ENCODE peak calls at places on chromosomes 13 and 19, in nine cellular contexts. C is epithelial cell of esophagus, Y is foreskin fibroblast, Z is AG09309, N is fibroblast of pulmonary artery, D is GM12865, E is transverse colon, R is brain microvascular endothelial cell, B is A549. O is an unnamed sample.

GRCh38 chr19:44315883-44316282 is 11.1 kb upstream of the ZNF235 start:
- DNase-seq in C (no peak), Y (no peak), Z (no peak), N (peak; percentile 12), D (no peak), E (no peak), R (no peak), B (no peak), O (no peak)

GRCh38 chr19:55432355-55432959 is 10.6 kb downstream of the SHISA7 start:
- DNase-seq in C (peak; percentile 19), Y (no peak), Z (no peak), N (no peak), D (no peak), E (no peak), R (no peak), B (no peak), O (peak; percentile 42)

GRCh38 chr19:2503521-2504109 is 27.7 kb downstream of the GADD45B start:
- DNase-seq in C (peak; percentile 74), Y (peak; percentile 95), Z (no peak), N (peak; percentile 60), D (no peak), E (no peak), R (peak; percentile 75), B (peak; percentile 47), O (peak; percentile 56)

GRCh38 chr19:28292822-28293500 is 920.0 kb downstream of the UQCRFS1 start:
- DNase-seq in C (no peak), Y (peak; percentile 33), Z (no peak), N (no peak), D (no peak), E (no peak), R (no peak), B (no peak), O (no peak)

GRCh38 chr19:45693168-45693788 is 812 bp downstream of the QPCTL start:
- DNase-seq in C (peak; percentile 73), Y (peak; percentile 89), Z (no peak), N (peak; percentile 69), D (peak; percentile 82), E (peak; percentile 89), R (peak; percentile 65), B (peak; percentile 81), O (peak; percentile 75)

GRCh38 chr19:52248256-52248655 is 21.1 kb upstream of the ZNF766 start:
- DNase-seq in C (peak; percentile 62), Y (peak; percentile 64), Z (peak; percentile 13), N (peak; percentile 51), D (no peak), E (peak; percentile 66), R (peak; percentile 50), B (no peak), O (no peak)

GRCh38 chr13:29969286-29969685 is 118.9 kb upstream of the UBL3 start:
- DNase-seq in C (peak; percentile 10), Y (peak; percentile 43), Z (peak; percentile 85), N (peak; percentile 82), D (no peak), E (no peak), R (no peak), B (no peak), O (no peak)

GRCh38 chr13:43041368-43041921 is 18.1 kb downstream of the DNAJC15 start:
- DNase-seq in C (no peak), Y (peak; percentile 61), Z (no peak), N (no peak), D (peak; percentile 50), E (no peak), R (no peak), B (no peak), O (no peak)

GRCh38 chr19:3302755-3303154 is 63.6 kb upstream of the NFIC start:
- DNase-seq in C (no peak), Y (no peak), Z (no peak), N (no peak), D (peak; percentile 23), E (no peak), R (no peak), B (peak; percentile 68), O (no peak)

GRCh38 chr13:39952244-39953233 is 297.1 kb downstream of the COG6 start:
- DNase-seq in C (no peak), Y (no peak), Z (no peak), N (peak; percentile 70), D (peak; percentile 30), E (no peak), R (peak; percentile 64), B (no peak), O (no peak)

GRCh38 chr13:112664501-112665203 is 25.2 kb upstream of the ATP11A start:
- DNase-seq in C (peak; percentile 45), Y (peak; percentile 25), Z (peak; percentile 11), N (peak; percentile 16), D (no peak), E (no peak), R (peak; percentile 16), B (no peak), O (no peak)

GRCh38 chr13:28052945-28053344 is 47.4 kb downstream of the FLT3 start:
- DNase-seq in C (no peak), Y (no peak), Z (no peak), N (no peak), D (no peak), E (no peak), R (no peak), B (no peak), O (no peak)
- TF ChIP-seq CTCF in C (no peak), Y (no peak), Z (no peak), N (no peak), D (no peak), E (no peak), R (no peak), B (no peak), O (no peak)

GRCh38 chr13:41196011-41196410 is 1.6 kb upstream of the KBTBD7 start:
- DNase-seq in C (no peak), Y (no peak), Z (no peak), N (no peak), D (no peak), E (no peak), R (no peak), B (no peak), O (no peak)

GRCh38 chr13:41199061-41199460 is 4.7 kb upstream of the KBTBD7 start:
- DNase-seq in C (no peak), Y (no peak), Z (no peak), N (no peak), D (peak; percentile 25), E (no peak), R (no peak), B (no peak), O (no peak)

GRCh38 chr13:41193919-41194824 is at the start of gene KBTBD7:
- DNase-seq in C (peak; percentile 98), Y (peak; percentile 100), Z (peak; percentile 87), N (peak; percentile 98), D (peak; percentile 95), E (peak; percentile 94), R (peak; percentile 98), B (peak; percentile 92), O (peak; percentile 85)

GRCh38 chr13:41199526-41199925 is 5.2 kb upstream of the KBTBD7 start:
- DNase-seq in C (no peak), Y (no peak), Z (no peak), N (no peak), D (peak; percentile 15), E (no peak), R (no peak), B (no peak), O (peak; percentile 34)

GRCh38 chr13:41196620-41197019 is 2.3 kb upstream of the KBTBD7 start:
- DNase-seq in C (peak; percentile 41), Y (no peak), Z (no peak), N (peak; percentile 5), D (no peak), E (no peak), R (no peak), B (no peak), O (no peak)
- TF ChIP-seq CTCF in C (peak; percentile 57), Y (peak; percentile 22), Z (peak; percentile 53), N (peak; percentile 32), D (peak; percentile 20), E (no peak), R (peak; percentile 52), B (peak; percentile 22), O (peak; percentile 28)

GRCh38 chr13:49369876-49370275 is 74.0 kb downstream of the CAB39L start:
- DNase-seq in C (no peak), Y (no peak), Z (no peak), N (no peak), D (no peak), E (no peak), R (no peak), B (no peak), O (no peak)

GRCh38 chr13:49368688-49369087 is 75.2 kb downstream of the CAB39L start:
- DNase-seq in C (no peak), Y (no peak), Z (no peak), N (no peak), D (no peak), E (no peak), R (no peak), B (no peak), O (no peak)

GRCh38 chr13:49366841-49367240 is 77.0 kb downstream of the CAB39L start:
- DNase-seq in C (no peak), Y (peak; percentile 54), Z (no peak), N (peak; percentile 34), D (no peak), E (no peak), R (no peak), B (no peak), O (no peak)

GRCh38 chr13:49370390-49370789 is 73.5 kb downstream of the CAB39L start:
- DNase-seq in C (no peak), Y (no peak), Z (no peak), N (no peak), D (no peak), E (no peak), R (no peak), B (peak; percentile 2), O (no peak)

GRCh38 chr13:49367640-49368431 is 76.0 kb downstream of the CAB39L start:
- DNase-seq in C (no peak), Y (no peak), Z (no peak), N (peak; percentile 38), D (no peak), E (no peak), R (no peak), B (no peak), O (no peak)
- TF ChIP-seq CTCF in C (no peak), Y (no peak), Z (no peak), N (no peak), D (no peak), E (no peak), R (no peak), B (no peak), O (no peak)

GRCh38 chr13:76775031-76775740 is 111.0 kb downstream of the KCTD12 start:
- DNase-seq in C (no peak), Y (peak; percentile 8), Z (no peak), N (peak; percentile 34), D (no peak), E (no peak), R (no peak), B (no peak), O (no peak)

GRCh38 chr13:76783798-76784197 is 102.4 kb downstream of the KCTD12 start:
- DNase-seq in C (peak; percentile 30), Y (no peak), Z (no peak), N (no peak), D (no peak), E (no peak), R (no peak), B (no peak), O (no peak)

GRCh38 chr13:76773695-76774094 is 112.5 kb downstream of the KCTD12 start:
- DNase-seq in C (no peak), Y (peak; percentile 48), Z (no peak), N (no peak), D (no peak), E (no peak), R (no peak), B (no peak), O (no peak)

DNA sequence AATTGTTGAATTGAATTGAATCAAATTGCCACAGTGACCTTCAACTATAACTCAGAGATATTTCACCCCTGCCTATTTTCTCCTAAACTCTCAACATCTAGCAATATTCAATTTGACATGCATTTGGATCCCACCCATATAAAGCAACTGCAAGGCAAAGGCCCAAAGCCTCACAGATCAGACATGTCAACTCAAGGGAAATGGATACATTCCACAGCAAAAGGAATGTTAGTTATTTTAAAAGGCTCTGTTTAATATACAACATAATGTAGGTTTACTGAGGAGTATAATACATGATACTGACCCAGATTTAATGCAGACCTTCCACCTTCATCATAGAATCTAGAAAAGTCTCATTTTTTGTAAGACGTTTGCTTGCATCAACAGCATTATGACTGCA is 107.3 kb downstream of the KCTD12 start:
- DNase-seq in C (no peak), Y (no peak), Z (no peak), N (peak; percentile 43), D (no peak), E (no peak), R (no peak), B (no peak), O (no peak)
- TF ChIP-seq CTCF in C (no peak), Y (no peak), Z (no peak), N (no peak), D (no peak), E (no peak), R (no peak), B (no peak), O (no peak)

O was measured in GM13977.